ENCODE peak calls at places on chromosomes 4 and X, in eight cellular contexts. Z is fibroblast of lung; T is T-helper 9 cell; I is psoas muscle; U is NAMALWA; Q is NCI-H1092; F is activated effector memory CD4-positive, alpha-beta T cell treated with anti-CD3 and anti-CD28 coated beads, Interleukin-2, amount 50 U/mL, for 16 hours; A is SHP77. M is an unnamed sample.

GRCh38 chr4:165991325-165992180 is 118.5 kb downstream of the TLL1 start:
- DNase-seq in A (no peak), F (no peak), I (no peak), U (no peak), Q (no peak), Z (peak; percentile 60), T (no peak), M (no peak)

GRCh38 chr4:41507292-41507933 is 30.5 kb upstream of the LIMCH1 start:
- DNase-seq in Q (no peak), U (no peak), I (no peak), T (no peak), F (no peak), Z (peak; percentile 67), A (no peak), M (no peak)

GRCh38 chr4:150962245-150962644 is 52.8 kb downstream of the LRBA start:
- DNase-seq in I (no peak), Q (no peak), U (no peak), F (no peak), Z (peak; percentile 32), T (no peak), A (no peak), M (no peak)

GRCh38 chrX:150324035-150324728 is 38.9 kb upstream of the MAMLD1 start:
- DNase-seq in A (no peak), Z (peak; percentile 94), U (no peak), I (no peak), Q (no peak), T (no peak), F (no peak), M (no peak)

GRCh38 chr4:42282081-42282901 is 115.0 kb upstream of the SHISA3 start:
- DNase-seq in Q (peak; percentile 86), F (no peak), A (peak; percentile 47), U (peak; percentile 89), T (no peak), Z (peak; percentile 30), I (peak; percentile 74), M (peak; percentile 62)

GRCh38 chr4:96295143-96295763 is 455.4 kb downstream of the PDHA2 start:
- DNase-seq in U (no peak), F (no peak), Q (no peak), T (no peak), I (no peak), Z (no peak), A (no peak), M (no peak)

GRCh38 chrX:44585866-44586265 is 43.2 kb upstream of the FUNDC1 start:
- DNase-seq in F (no peak), U (no peak), Q (no peak), T (no peak), A (no peak), Z (no peak), I (no peak), M (no peak)

GRCh38 chr4:118935819-118936218 is 47.2 kb downstream of the SYNPO2 start:
- DNase-seq in U (no peak), F (no peak), A (no peak), Z (no peak), Q (no peak), T (no peak), I (no peak), M (no peak)

GRCh38 chrX:103686199-103687072 is at the start of gene MORF4L2:
- DNase-seq in A (peak; percentile 90), T (peak; percentile 71), Q (peak; percentile 98), F (peak; percentile 94), U (peak; percentile 96), Z (peak; percentile 99), I (peak; percentile 93), M (peak; percentile 87)

GRCh38 chrX:4547218-4547836 is 833.9 kb upstream of the PRKX start:
- DNase-seq in Q (peak; percentile 12), U (peak; percentile 46), I (no peak), F (peak; percentile 68), A (no peak), T (peak; percentile 27), Z (peak; percentile 23), M (no peak)

GRCh38 chr4:102343964-102344519 is 1.2 kb downstream of the SLC39A8 start:
- DNase-seq in I (no peak), F (no peak), U (peak; percentile 70), T (no peak), Z (peak; percentile 7), Q (no peak), A (no peak), M (peak; percentile 56)

GRCh38 chr4:10343656-10344055 is 113.6 kb downstream of the ZNF518B start:
- DNase-seq in A (no peak), I (no peak), Q (no peak), Z (no peak), U (no peak), F (no peak), T (no peak), M (no peak)

GRCh38 chr4:185881427-185881826 is 69.4 kb upstream of the SORBS2 start:
- DNase-seq in A (no peak), Q (no peak), I (no peak), F (no peak), T (no peak), Z (no peak), U (no peak), M (no peak)

GRCh38 chr4:88027611-88028608 is 20.5 kb downstream of the PKD2 start:
- DNase-seq in T (no peak), I (no peak), U (no peak), F (no peak), Z (peak; percentile 95), Q (no peak), A (no peak), M (no peak)

GRCh38 chr4:3442959-3443749 is 1.4 kb downstream of the HGFAC start:
- DNase-seq in T (peak; percentile 62), Q (peak; percentile 35), Z (no peak), F (peak; percentile 87), A (no peak), U (peak; percentile 75), I (peak; percentile 77), M (no peak)

GRCh38 chr4:100880012-100880411 is 362.2 kb upstream of the EMCN start:
- DNase-seq in T (no peak), I (no peak), Z (peak; percentile 19), U (no peak), Q (no peak), A (no peak), F (no peak), M (no peak)

GRCh38 chr4:169243808-169244207 is 26.9 kb downstream of the SH3RF1 start:
- DNase-seq in T (no peak), Q (no peak), I (no peak), U (no peak), F (no peak), Z (peak; percentile 90), A (no peak), M (no peak)

GRCh38 chr4:40321671-40322131 is 13.4 kb upstream of the CHRNA9 start:
- DNase-seq in Q (no peak), I (no peak), F (no peak), Z (peak; percentile 85), A (no peak), T (no peak), U (no peak), M (peak; percentile 74)

GRCh38 chrX:132413459-132413858 is 75.4 kb downstream of the MBNL3 start:
- DNase-seq in Q (no peak), I (no peak), F (no peak), A (no peak), U (peak; percentile 1), T (no peak), Z (no peak), M (no peak)

GRCh38 chr4:6031831-6032230 is 13.6 kb upstream of the C4orf50 start:
- DNase-seq in Q (no peak), U (no peak), F (no peak), I (no peak), Z (no peak), A (no peak), T (no peak), M (no peak)

GRCh38 chr4:21801661-21802355 is 146.8 kb downstream of the KCNIP4 start:
- DNase-seq in I (no peak), A (no peak), T (no peak), Q (no peak), Z (peak; percentile 63), U (no peak), F (no peak), M (no peak)

GRCh38 chr4:173835863-173836262 is 305.8 kb upstream of the HAND2 start:
- DNase-seq in U (no peak), A (no peak), I (no peak), Z (peak; percentile 56), F (no peak), Q (no peak), T (no peak), M (no peak)

GRCh38 chr4:107792691-107793090 is 32.0 kb upstream of the SGMS2 start:
- DNase-seq in A (no peak), F (no peak), U (no peak), Q (no peak), T (no peak), I (no peak), Z (no peak), M (no peak)